ENCODE peak calls at places on chromosome 15, in seven cellular contexts. One of them, this sample, is unnamed.

GRCh38 chr15:58981808-58982475 is 5.5 kb upstream of the RNF111 start:
- DNase-seq in dorsolateral prefrontal cortex: no peak
- DNase-seq in kidney: no peak
- DNase-seq in left lung: no peak
- DNase-seq in B cell: peak; percentile 23
- DNase-seq in thyroid gland: no peak
- DNase-seq in heart left ventricle: no peak
- DNase-seq in this sample: no peak

GRCh38 chr15:92914768-92915221 is 14.7 kb downstream of the CHD2 start:
- DNase-seq in heart left ventricle: no peak
- DNase-seq in kidney: no peak
- DNase-seq in left lung: no peak
- DNase-seq in B cell: peak; percentile 42
- DNase-seq in thyroid gland: no peak
- DNase-seq in dorsolateral prefrontal cortex: no peak
- DNase-seq in this sample: no peak

GRCh38 chr15:60003243-60004018 is 680 bp upstream of the FOXB1 start:
- DNase-seq in kidney: no peak
- DNase-seq in left lung: no peak
- DNase-seq in heart left ventricle: no peak
- DNase-seq in thyroid gland: no peak
- DNase-seq in B cell: peak; percentile 24
- DNase-seq in dorsolateral prefrontal cortex: no peak
- DNase-seq in this sample: no peak

GRCh38 chr15:25545017-25545416 is 106.2 kb upstream of the UBE3A start:
- DNase-seq in dorsolateral prefrontal cortex: no peak
- DNase-seq in thyroid gland: no peak
- DNase-seq in heart left ventricle: no peak
- DNase-seq in kidney: no peak
- DNase-seq in left lung: no peak
- DNase-seq in B cell: no peak
- DNase-seq in this sample: no peak

GRCh38 chr15:57298843-57299550 is 77.3 kb upstream of the CGNL1 start:
- DNase-seq in left lung: no peak
- DNase-seq in heart left ventricle: no peak
- DNase-seq in dorsolateral prefrontal cortex: no peak
- DNase-seq in kidney: no peak
- DNase-seq in thyroid gland: no peak
- DNase-seq in B cell: peak; percentile 50
- DNase-seq in this sample: no peak

GRCh38 chr15:37135225-37135624 is 34.9 kb upstream of the MEIS2 start:
- DNase-seq in heart left ventricle: no peak
- DNase-seq in thyroid gland: no peak
- DNase-seq in kidney: no peak
- DNase-seq in B cell: no peak
- DNase-seq in left lung: no peak
- DNase-seq in dorsolateral prefrontal cortex: no peak
- DNase-seq in this sample: no peak

GRCh38 chr15:30923429-30923828 is 19.7 kb downstream of the FAN1 start:
- DNase-seq in kidney: no peak
- DNase-seq in left lung: no peak
- DNase-seq in thyroid gland: peak; percentile 55
- DNase-seq in B cell: no peak
- DNase-seq in heart left ventricle: peak; percentile 46
- DNase-seq in dorsolateral prefrontal cortex: peak; percentile 86
- DNase-seq in this sample: no peak

GRCh38 chr15:84764585-84764984 is 16.2 kb downstream of the ZNF592 start:
- DNase-seq in dorsolateral prefrontal cortex: no peak
- DNase-seq in thyroid gland: no peak
- DNase-seq in B cell: no peak
- DNase-seq in kidney: no peak
- DNase-seq in heart left ventricle: no peak
- DNase-seq in left lung: peak; percentile 5
- DNase-seq in this sample: no peak

GRCh38 chr15:66677336-66677735 is 24.7 kb upstream of the SMAD6 start:
- DNase-seq in kidney: no peak
- DNase-seq in dorsolateral prefrontal cortex: no peak
- DNase-seq in left lung: no peak
- DNase-seq in B cell: no peak
- DNase-seq in heart left ventricle: no peak
- DNase-seq in thyroid gland: no peak
- DNase-seq in this sample: no peak

GRCh38 chr15:90264649-90265048 is 823 bp upstream of the NGRN start:
- DNase-seq in heart left ventricle: no peak
- DNase-seq in kidney: no peak
- DNase-seq in B cell: no peak
- DNase-seq in dorsolateral prefrontal cortex: no peak
- DNase-seq in left lung: no peak
- DNase-seq in thyroid gland: no peak
- DNase-seq in this sample: no peak

GRCh38 chr15:78206326-78207109 is 27.8 kb downstream of the ACSBG1 start:
- DNase-seq in left lung: no peak
- DNase-seq in heart left ventricle: no peak
- DNase-seq in thyroid gland: no peak
- DNase-seq in kidney: no peak
- DNase-seq in dorsolateral prefrontal cortex: no peak
- DNase-seq in B cell: no peak
- DNase-seq in this sample: no peak

GRCh38 chr15:28086175-28086703 is 12.9 kb downstream of the OCA2 start:
- DNase-seq in heart left ventricle: peak; percentile 53
- DNase-seq in left lung: no peak
- DNase-seq in dorsolateral prefrontal cortex: no peak
- DNase-seq in B cell: peak; percentile 70
- DNase-seq in thyroid gland: peak; percentile 74
- DNase-seq in kidney: no peak
- DNase-seq in this sample: no peak

GRCh38 chr15:40155270-40155910 is 5.5 kb upstream of the BUB1B start:
- DNase-seq in B cell: no peak
- DNase-seq in kidney: peak; percentile 84
- DNase-seq in thyroid gland: peak; percentile 82
- DNase-seq in left lung: peak; percentile 49
- DNase-seq in dorsolateral prefrontal cortex: no peak
- DNase-seq in heart left ventricle: no peak
- DNase-seq in this sample: peak; percentile 57

GRCh38 chr15:51024735-51025453 is 69.8 kb downstream of the TNFAIP8L3 start:
- DNase-seq in left lung: no peak
- DNase-seq in dorsolateral prefrontal cortex: no peak
- DNase-seq in B cell: no peak
- DNase-seq in thyroid gland: no peak
- DNase-seq in heart left ventricle: no peak
- DNase-seq in kidney: no peak
- DNase-seq in this sample: no peak

GRCh38 chr15:66944121-66944520 is 121.3 kb upstream of the SMAD3 start:
- DNase-seq in dorsolateral prefrontal cortex: no peak
- DNase-seq in kidney: no peak
- DNase-seq in thyroid gland: no peak
- DNase-seq in heart left ventricle: no peak
- DNase-seq in B cell: no peak
- DNase-seq in left lung: no peak
- DNase-seq in this sample: no peak

GRCh38 chr15:99720533-99720932 is 12.7 kb downstream of the LYSMD4 start:
- DNase-seq in dorsolateral prefrontal cortex: no peak
- DNase-seq in B cell: no peak
- DNase-seq in left lung: no peak
- DNase-seq in thyroid gland: no peak
- DNase-seq in heart left ventricle: no peak
- DNase-seq in kidney: no peak
- DNase-seq in this sample: no peak

GRCh38 chr15:46413799-46414198 is 779.0 kb downstream of the SQOR start:
- DNase-seq in heart left ventricle: no peak
- DNase-seq in B cell: no peak
- DNase-seq in kidney: no peak
- DNase-seq in left lung: no peak
- DNase-seq in dorsolateral prefrontal cortex: no peak
- DNase-seq in thyroid gland: no peak
- DNase-seq in this sample: no peak

GRCh38 chr15:39747326-39747725 is 35.3 kb downstream of the FSIP1 start:
- DNase-seq in heart left ventricle: no peak
- DNase-seq in thyroid gland: no peak
- DNase-seq in B cell: no peak
- DNase-seq in kidney: no peak
- DNase-seq in dorsolateral prefrontal cortex: no peak
- DNase-seq in left lung: no peak
- DNase-seq in this sample: no peak

GRCh38 chr15:39582977-39583585 is 2.2 kb downstream of the THBS1 start:
- DNase-seq in dorsolateral prefrontal cortex: no peak
- DNase-seq in left lung: no peak
- DNase-seq in heart left ventricle: no peak
- DNase-seq in kidney: no peak
- DNase-seq in thyroid gland: no peak
- DNase-seq in B cell: no peak
- DNase-seq in this sample: no peak

GRCh38 chr15:63599401-63600000 is 2.3 kb downstream of the FBXL22 start:
- DNase-seq in thyroid gland: peak; percentile 80
- DNase-seq in heart left ventricle: peak; percentile 68
- DNase-seq in left lung: peak; percentile 81
- DNase-seq in dorsolateral prefrontal cortex: peak; percentile 77
- DNase-seq in B cell: peak; percentile 85
- DNase-seq in kidney: peak; percentile 91
- DNase-seq in this sample: no peak

GRCh38 chr15:57573151-57573550 is 18.6 kb upstream of the MYZAP start:
- DNase-seq in left lung: no peak
- DNase-seq in dorsolateral prefrontal cortex: no peak
- DNase-seq in kidney: no peak
- DNase-seq in heart left ventricle: no peak
- DNase-seq in B cell: no peak
- DNase-seq in thyroid gland: no peak
- DNase-seq in this sample: no peak

DNA sequence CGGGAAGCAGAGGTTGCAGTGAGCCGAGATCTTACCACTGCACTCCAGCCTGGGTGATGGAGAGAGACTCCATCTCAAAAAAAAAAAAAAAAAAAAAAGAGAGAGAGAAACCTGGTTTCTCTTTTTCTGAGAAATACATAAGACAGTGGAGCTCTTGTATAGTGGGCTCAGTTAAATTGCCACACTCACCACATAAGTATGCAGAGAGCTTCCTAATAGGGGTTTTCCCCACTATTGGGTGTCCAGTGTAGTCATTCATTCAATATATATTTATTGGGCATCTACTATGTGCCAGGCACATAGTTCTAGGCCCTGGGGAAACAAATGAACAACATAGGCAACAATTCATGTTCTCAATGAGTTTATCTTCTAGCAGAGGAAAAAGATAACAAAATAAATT is 48.9 kb upstream of the FMN1 start:
- DNase-seq in B cell: no peak
- DNase-seq in left lung: no peak
- DNase-seq in kidney: no peak
- DNase-seq in dorsolateral prefrontal cortex: no peak
- DNase-seq in heart left ventricle: no peak
- DNase-seq in thyroid gland: no peak
- DNase-seq in this sample: no peak
- TF ChIP-seq CTCF in B cell: no peak
- TF ChIP-seq CTCF in left lung: no peak
- TF ChIP-seq CTCF in kidney: no peak
- TF ChIP-seq CTCF in dorsolateral prefrontal cortex: no peak
- TF ChIP-seq CTCF in heart left ventricle: no peak
- TF ChIP-seq CTCF in thyroid gland: no peak
- TF ChIP-seq CTCF in this sample: no peak

GRCh38 chr15:74782596-74783071 is 754 bp downstream of the CSK start:
- DNase-seq in heart left ventricle: no peak
- DNase-seq in thyroid gland: no peak
- DNase-seq in B cell: no peak
- DNase-seq in left lung: no peak
- DNase-seq in kidney: no peak
- DNase-seq in dorsolateral prefrontal cortex: no peak
- DNase-seq in this sample: no peak

GRCh38 chr15:74784426-74784825 is 2.5 kb downstream of the CSK start:
- DNase-seq in thyroid gland: no peak
- DNase-seq in dorsolateral prefrontal cortex: no peak
- DNase-seq in heart left ventricle: no peak
- DNase-seq in left lung: no peak
- DNase-seq in kidney: no peak
- DNase-seq in B cell: no peak
- DNase-seq in this sample: no peak

GRCh38 chr15:74783072-74783807 is 1.4 kb downstream of the CSK start:
- DNase-seq in B cell: peak; percentile 63
- DNase-seq in heart left ventricle: no peak
- DNase-seq in dorsolateral prefrontal cortex: no peak
- DNase-seq in left lung: no peak
- DNase-seq in kidney: no peak
- DNase-seq in thyroid gland: no peak
- DNase-seq in this sample: no peak

GRCh38 chr15:74784854-74785715 is 3.2 kb downstream of the CSK start:
- DNase-seq in kidney: no peak
- DNase-seq in thyroid gland: no peak
- DNase-seq in B cell: no peak
- DNase-seq in left lung: no peak
- DNase-seq in heart left ventricle: no peak
- DNase-seq in dorsolateral prefrontal cortex: no peak
- DNase-seq in this sample: no peak

GRCh38 chr15:74783808-74784175 is 1.9 kb downstream of the CSK start:
- DNase-seq in thyroid gland: no peak
- DNase-seq in kidney: no peak
- DNase-seq in B cell: no peak
- DNase-seq in left lung: no peak
- DNase-seq in heart left ventricle: no peak
- DNase-seq in dorsolateral prefrontal cortex: no peak
- DNase-seq in this sample: no peak
- TF ChIP-seq CTCF in thyroid gland: no peak
- TF ChIP-seq CTCF in kidney: no peak
- TF ChIP-seq CTCF in B cell: no peak
- TF ChIP-seq CTCF in left lung: no peak
- TF ChIP-seq CTCF in heart left ventricle: no peak
- TF ChIP-seq CTCF in dorsolateral prefrontal cortex: no peak
- TF ChIP-seq CTCF in this sample: no peak

GRCh38 chr15:70508561-70509281 is 254.6 kb downstream of the UACA start:
- DNase-seq in heart left ventricle: no peak
- DNase-seq in left lung: peak; percentile 76
- DNase-seq in B cell: no peak
- DNase-seq in dorsolateral prefrontal cortex: no peak
- DNase-seq in kidney: no peak
- DNase-seq in thyroid gland: no peak
- DNase-seq in this sample: no peak
- TF ChIP-seq CTCF in heart left ventricle: no peak
- TF ChIP-seq CTCF in left lung: no peak
- TF ChIP-seq CTCF in B cell: no peak
- TF ChIP-seq CTCF in dorsolateral prefrontal cortex: no peak
- TF ChIP-seq CTCF in kidney: no peak
- TF ChIP-seq CTCF in thyroid gland: no peak
- TF ChIP-seq CTCF in this sample: no peak

GRCh38 chr15:33963831-33964664 is 4.2 kb upstream of the CHRM5 start:
- DNase-seq in heart left ventricle: no peak
- DNase-seq in kidney: no peak
- DNase-seq in thyroid gland: no peak
- DNase-seq in dorsolateral prefrontal cortex: no peak
- DNase-seq in B cell: no peak
- DNase-seq in left lung: no peak
- DNase-seq in this sample: no peak
- TF ChIP-seq CTCF in heart left ventricle: peak; percentile 68
- TF ChIP-seq CTCF in kidney: peak; percentile 49
- TF ChIP-seq CTCF in thyroid gland: peak; percentile 32
- TF ChIP-seq CTCF in dorsolateral prefrontal cortex: peak; percentile 51
- TF ChIP-seq CTCF in B cell: peak; percentile 17
- TF ChIP-seq CTCF in left lung: no peak
- TF ChIP-seq CTCF in this sample: no peak

DNA sequence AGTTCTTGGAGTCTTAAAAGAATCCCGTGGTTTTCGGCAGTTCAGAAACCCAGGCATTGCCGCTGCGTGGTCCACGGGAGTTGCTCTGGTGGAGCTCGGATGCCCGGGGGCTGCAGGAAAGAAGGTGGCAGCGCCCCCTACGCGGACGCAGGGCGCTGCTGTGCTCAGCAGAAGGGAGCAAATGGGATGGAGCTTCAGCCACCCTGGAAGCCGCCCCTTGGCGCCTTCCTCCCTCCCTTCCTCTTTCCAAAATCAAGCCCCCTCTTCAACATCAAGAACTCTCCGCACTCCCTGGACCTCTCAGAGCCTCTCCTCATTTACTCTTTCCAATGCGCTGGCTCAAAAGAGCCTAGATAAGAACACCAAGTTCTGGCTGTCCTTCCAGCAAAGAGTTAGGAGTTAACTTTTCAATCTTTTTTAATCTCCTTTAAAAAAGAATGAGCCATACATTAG is 880 bp upstream of the CHRNA7 start:
- DNase-seq in heart left ventricle: no peak
- DNase-seq in left lung: no peak
- DNase-seq in kidney: no peak
- DNase-seq in dorsolateral prefrontal cortex: peak; percentile 71
- DNase-seq in thyroid gland: peak; percentile 55
- DNase-seq in B cell: no peak
- DNase-seq in this sample: peak; percentile 55
- TF ChIP-seq CTCF in heart left ventricle: peak; percentile 40
- TF ChIP-seq CTCF in left lung: no peak
- TF ChIP-seq CTCF in kidney: no peak
- TF ChIP-seq CTCF in dorsolateral prefrontal cortex: peak; percentile 35
- TF ChIP-seq CTCF in thyroid gland: peak; percentile 15
- TF ChIP-seq CTCF in B cell: no peak
- TF ChIP-seq CTCF in this sample: no peak